ENCODE peak calls at places on chromosomes 1 and 21, in ten cellular contexts. P is cardiac fibroblast, E is brain microvascular endothelial cell, C is astrocyte of the spinal cord, K is foreskin fibroblast, S is natural killer cell, B is PC-3, Y is choroid plexus epithelial cell, H is heart left ventricle, D is sigmoid colon. X is an unnamed sample.
A peak's percentile ranks its signal among the peaks of the same experiment; 100 is the strongest.

GRCh38 chr1:13540871-13541270 is 27.1 kb upstream of the LRRC38 start:
- DNase-seq in P (no peak), E (no peak), C (no peak), K (no peak), S (no peak), B (no peak), Y (no peak), H (peak; percentile 60), D (peak; percentile 83), X (no peak)

GRCh38 chr1:182195733-182196132 is 134.2 kb upstream of the ZNF648 start:
- DNase-seq in P (no peak), E (no peak), C (no peak), K (no peak), S (no peak), B (no peak), Y (no peak), H (no peak), D (no peak), X (no peak)

GRCh38 chr1:62103880-62104279 is 90.8 kb upstream of the L1TD1 start:
- DNase-seq in P (no peak), E (no peak), C (no peak), K (no peak), S (no peak), B (no peak), Y (no peak), H (no peak), D (no peak), X (no peak)

GRCh38 chr1:107588321-107588720 is 376.7 kb downstream of the VAV3 start:
- DNase-seq in P (no peak), E (no peak), C (no peak), K (no peak), S (no peak), B (no peak), Y (no peak), H (no peak), D (no peak), X (no peak)

GRCh38 chr1:64483711-64484454 is 14.0 kb downstream of the CACHD1 start:
- DNase-seq in P (no peak), E (no peak), C (no peak), K (no peak), S (no peak), B (no peak), Y (no peak), H (no peak), D (no peak), X (no peak)

GRCh38 chr1:108858541-108858940 is 1.6 kb upstream of the AKNAD1 start:
- DNase-seq in P (no peak), E (no peak), C (no peak), K (peak; percentile 61), S (no peak), B (no peak), Y (no peak), H (no peak), D (no peak), X (no peak)

GRCh38 chr1:10730985-10731384 is 65.5 kb downstream of the CASZ1 start:
- DNase-seq in P (peak; percentile 72), E (peak; percentile 67), C (peak; percentile 46), K (peak; percentile 44), S (no peak), B (peak; percentile 78), Y (peak; percentile 90), H (no peak), D (no peak), X (no peak)

GRCh38 chr21:31557956-31558838 is 101.3 kb upstream of the SOD1 start:
- DNase-seq in P (peak; percentile 12), E (peak; percentile 7), C (peak; percentile 28), K (peak; percentile 17), S (peak; percentile 16), B (peak; percentile 8), Y (peak; percentile 40), H (no peak), D (no peak), X (no peak)

DNA sequence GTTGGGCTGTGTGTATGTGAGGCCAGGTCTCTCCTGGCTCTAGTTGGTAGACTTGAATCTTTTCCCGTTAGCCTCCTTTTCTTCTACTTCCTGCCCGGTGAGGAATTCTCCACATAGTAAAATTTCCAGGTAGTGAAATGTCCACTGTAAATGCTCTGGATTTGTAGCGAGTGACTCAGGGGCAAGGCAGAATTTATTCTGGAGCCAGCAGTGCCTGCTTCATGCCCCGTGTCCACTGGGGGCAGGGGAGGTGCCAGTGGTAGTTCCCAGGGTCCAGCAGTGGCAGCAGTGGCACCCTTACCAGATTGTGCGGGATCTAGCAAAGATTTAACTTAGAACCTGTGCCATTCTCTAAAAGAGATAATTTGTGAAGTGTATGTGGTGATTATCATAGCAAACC is 74.5 kb upstream of the USP24 start:
- DNase-seq in P (no peak), E (no peak), C (no peak), K (no peak), S (no peak), B (peak; percentile 21), Y (no peak), H (no peak), D (no peak), X (no peak)
- TF ChIP-seq CTCF in P (peak; percentile 12), E (peak; percentile 14), C (peak; percentile 20), K (peak; percentile 9), S (no peak), B (peak; percentile 23), Y (peak; percentile 28), H (no peak), D (no peak), X (no peak)

GRCh38 chr21:16084776-16085364 is 355.1 kb downstream of the USP25 start:
- DNase-seq in P (peak; percentile 44), E (peak; percentile 28), C (peak; percentile 79), K (peak; percentile 92), S (no peak), B (peak; percentile 88), Y (no peak), H (peak; percentile 46), D (peak; percentile 79), X (no peak)
- TF ChIP-seq CTCF in P (no peak), E (no peak), C (no peak), K (no peak), S (no peak), B (peak; percentile 22), Y (no peak), H (no peak), D (no peak), X (no peak)

GRCh38 chr1:237255071-237255470 is 213.1 kb downstream of the RYR2 start:
- DNase-seq in P (no peak), E (no peak), C (no peak), K (no peak), S (no peak), B (no peak), Y (no peak), H (no peak), D (no peak), X (no peak)

GRCh38 chr1:237249120-237249519 is 207.1 kb downstream of the RYR2 start:
- DNase-seq in P (no peak), E (no peak), C (no peak), K (no peak), S (no peak), B (no peak), Y (no peak), H (no peak), D (no peak), X (no peak)

GRCh38 chr1:237244778-237245177 is 202.8 kb downstream of the RYR2 start:
- DNase-seq in P (no peak), E (no peak), C (no peak), K (peak; percentile 1), S (no peak), B (no peak), Y (no peak), H (no peak), D (no peak), X (no peak)

DNA sequence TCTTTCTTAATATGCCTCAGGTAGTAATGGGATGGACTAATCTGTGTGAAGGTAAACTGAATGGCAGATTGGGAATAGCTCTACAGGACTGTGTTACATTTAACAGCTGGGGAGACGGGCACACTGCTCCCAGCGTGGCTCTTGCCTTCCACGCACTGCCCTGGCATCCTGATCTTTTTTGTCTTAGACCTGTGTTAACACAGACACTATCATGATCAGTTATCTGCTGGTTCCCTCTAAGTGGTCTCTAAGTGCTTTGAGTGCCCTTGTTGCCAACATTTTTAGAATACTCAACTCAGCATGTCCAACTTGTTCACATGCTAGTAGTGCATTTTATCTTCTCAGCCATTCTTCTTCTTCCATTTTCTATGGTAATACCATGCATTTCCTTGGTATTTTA is 208.1 kb downstream of the RYR2 start:
- DNase-seq in P (no peak), E (no peak), C (no peak), K (no peak), S (no peak), B (no peak), Y (no peak), H (no peak), D (no peak), X (no peak)
- TF ChIP-seq CTCF in P (no peak), E (no peak), C (no peak), K (no peak), S (no peak), B (no peak), Y (no peak), H (no peak), D (no peak), X (no peak)

GRCh38 chr1:66925558-66925910 is 744 bp downstream of the MIER1 start:
- DNase-seq in P (no peak), E (no peak), C (no peak), K (no peak), S (no peak), B (no peak), Y (no peak), H (no peak), D (no peak), X (no peak)

GRCh38 chr1:66925944-66926343 is 1.2 kb downstream of the MIER1 start:
- DNase-seq in P (no peak), E (no peak), C (no peak), K (peak; percentile 30), S (no peak), B (no peak), Y (peak; percentile 20), H (no peak), D (no peak), X (no peak)

GRCh38 chr1:66929289-66929688 is 4.5 kb downstream of the MIER1 start:
- DNase-seq in P (no peak), E (no peak), C (no peak), K (peak; percentile 28), S (no peak), B (peak; percentile 22), Y (no peak), H (no peak), D (no peak), X (no peak)

GRCh38 chr1:66927528-66927927 is 2.7 kb downstream of the MIER1 start:
- DNase-seq in P (no peak), E (no peak), C (no peak), K (no peak), S (no peak), B (no peak), Y (no peak), H (no peak), D (no peak), X (no peak)

GRCh38 chr1:66924756-66925557 is at the start of the genes DNAI4 and MIER1:
- DNase-seq in P (peak; percentile 99), E (peak; percentile 97), C (peak; percentile 99), K (peak; percentile 100), S (peak; percentile 95), B (peak; percentile 98), Y (peak; percentile 99), H (peak; percentile 98), D (peak; percentile 99), X (peak; percentile 98)
- TF ChIP-seq CTCF in P (peak; percentile 17), E (peak; percentile 45), C (no peak), K (no peak), S (no peak), B (no peak), Y (peak; percentile 26), H (peak; percentile 9), D (peak; percentile 58), X (peak; percentile 8)